ENCODE peak calls at places on chromosomes 13 and 19, in eight cellular contexts. M, X, O, B, V, Y, D and Q are unnamed samples.

GRCh38 chr19:58067240-58067912 is 8.3 kb downstream of the ZNF135 start:
- DNase-seq in M (peak; percentile 19), X (no peak), O (no peak), B (no peak), V (no peak), Y (peak; percentile 10), D (no peak), Q (no peak)

GRCh38 chr13:51271008-51271407 is 48.8 kb downstream of the FAM124A start:
- DNase-seq in M (no peak), X (no peak), O (no peak), B (no peak), V (no peak), Y (no peak), D (no peak), Q (no peak)

GRCh38 chr13:112587359-112587766 is 590 bp downstream of the TUBGCP3 start:
- DNase-seq in M (peak; percentile 96), X (peak; percentile 91), O (peak; percentile 87), B (peak; percentile 95), V (peak; percentile 76), Y (peak; percentile 94), D (peak; percentile 85), Q (peak; percentile 21)

GRCh38 chr19:480016-480855 is 16.1 kb upstream of the MADCAM1 start:
- DNase-seq in M (peak; percentile 76), X (peak; percentile 90), O (peak; percentile 80), B (peak; percentile 89), V (peak; percentile 87), Y (peak; percentile 90), D (peak; percentile 84), Q (peak; percentile 55)

GRCh38 chr13:81058211-81058915 is 717.4 kb upstream of the SPRY2 start:
- DNase-seq in M (no peak), X (no peak), O (no peak), B (no peak), V (no peak), Y (no peak), D (no peak), Q (no peak)

GRCh38 chr19:38122402-38123093 is 101.5 kb downstream of the DPF1 start:
- DNase-seq in M (no peak), X (no peak), O (no peak), B (no peak), V (no peak), Y (no peak), D (no peak), Q (no peak)

GRCh38 chr13:98416408-98416807 is 160.5 kb downstream of the STK24 start:
- DNase-seq in M (no peak), X (no peak), O (peak; percentile 61), B (no peak), V (no peak), Y (peak; percentile 87), D (no peak), Q (no peak)

GRCh38 chr19:50312967-50313811 is 16.0 kb downstream of the KCNC3 start:
- DNase-seq in M (no peak), X (no peak), O (peak; percentile 40), B (no peak), V (peak; percentile 34), Y (no peak), D (no peak), Q (no peak)

GRCh38 chr13:21812192-21812626 is 141.3 kb downstream of the FGF9 start:
- DNase-seq in M (no peak), X (no peak), O (no peak), B (no peak), V (no peak), Y (peak; percentile 86), D (peak; percentile 60), Q (no peak)

GRCh38 chr13:64553411-64554129 is 2676.6 kb downstream of the PCDH9 start:
- DNase-seq in M (peak; percentile 61), X (no peak), O (no peak), B (no peak), V (no peak), Y (no peak), D (no peak), Q (no peak)

GRCh38 chr13:111304603-111305289 is 15.7 kb upstream of the TEX29 start:
- DNase-seq in M (no peak), X (no peak), O (no peak), B (no peak), V (no peak), Y (peak; percentile 37), D (no peak), Q (no peak)

GRCh38 chr19:45569619-45570421 is 14.8 kb downstream of the OPA3 start:
- DNase-seq in M (peak; percentile 68), X (no peak), O (peak; percentile 84), B (peak; percentile 83), V (peak; percentile 88), Y (no peak), D (peak; percentile 80), Q (peak; percentile 17)

GRCh38 chr13:26498524-26499208 is 58.8 kb upstream of the WASF3 start:
- DNase-seq in M (peak; percentile 61), X (no peak), O (peak; percentile 32), B (no peak), V (no peak), Y (no peak), D (no peak), Q (no peak)

GRCh38 chr19:23823952-23824389 is 65.3 kb upstream of the ZNF681 start:
- DNase-seq in M (no peak), X (no peak), O (no peak), B (no peak), V (peak; percentile 79), Y (no peak), D (peak; percentile 9), Q (no peak)

GRCh38 chr19:52453324-52454094 is at the start of gene ZNF578:
- DNase-seq in M (peak; percentile 89), X (peak; percentile 87), O (peak; percentile 58), B (peak; percentile 88), V (peak; percentile 90), Y (peak; percentile 93), D (no peak), Q (peak; percentile 9)

GRCh38 chr19:45448887-45449299 is 18.9 kb upstream of the FOSB start:
- DNase-seq in M (peak; percentile 27), X (no peak), O (peak; percentile 76), B (no peak), V (no peak), Y (no peak), D (no peak), Q (no peak)

GRCh38 chr13:110373617-110374016 is 66.5 kb downstream of the COL4A2 start:
- DNase-seq in M (no peak), X (no peak), O (no peak), B (no peak), V (no peak), Y (no peak), D (no peak), Q (no peak)

GRCh38 chr19:16571283-16571682 is 932 bp downstream of the SLC35E1 start:
- DNase-seq in M (peak; percentile 66), X (no peak), O (no peak), B (no peak), V (no peak), Y (peak; percentile 57), D (no peak), Q (no peak)

GRCh38 chr19:2869618-2870017 is 2.5 kb downstream of the ZNF556 start:
- DNase-seq in M (no peak), X (no peak), O (no peak), B (no peak), V (no peak), Y (no peak), D (no peak), Q (no peak)

GRCh38 chr13:113656015-113656588 is 1.9 kb downstream of the ATP4B start:
- DNase-seq in M (no peak), X (no peak), O (peak; percentile 40), B (peak; percentile 46), V (no peak), Y (peak; percentile 73), D (no peak), Q (no peak)

GRCh38 chr19:10478903-10479384 is 24.2 kb downstream of the KEAP1 start:
- DNase-seq in M (peak; percentile 93), X (peak; percentile 93), O (peak; percentile 83), B (peak; percentile 95), V (peak; percentile 98), Y (peak; percentile 94), D (peak; percentile 92), Q (peak; percentile 92)

GRCh38 chr19:7842661-7843294 is 12.8 kb downstream of the EVI5L start:
- DNase-seq in M (no peak), X (no peak), O (no peak), B (no peak), V (no peak), Y (peak; percentile 0), D (no peak), Q (no peak)

GRCh38 chr19:7845390-7846179 is 15.6 kb downstream of the EVI5L start:
- DNase-seq in M (no peak), X (no peak), O (peak; percentile 39), B (no peak), V (no peak), Y (no peak), D (no peak), Q (no peak)

GRCh38 chr19:7844951-7845350 is 14.9 kb downstream of the EVI5L start:
- DNase-seq in M (no peak), X (no peak), O (no peak), B (no peak), V (no peak), Y (no peak), D (no peak), Q (no peak)

GRCh38 chr19:7843521-7843920 is 13.5 kb downstream of the EVI5L start:
- DNase-seq in M (no peak), X (no peak), O (no peak), B (no peak), V (no peak), Y (no peak), D (no peak), Q (no peak)

DNA sequence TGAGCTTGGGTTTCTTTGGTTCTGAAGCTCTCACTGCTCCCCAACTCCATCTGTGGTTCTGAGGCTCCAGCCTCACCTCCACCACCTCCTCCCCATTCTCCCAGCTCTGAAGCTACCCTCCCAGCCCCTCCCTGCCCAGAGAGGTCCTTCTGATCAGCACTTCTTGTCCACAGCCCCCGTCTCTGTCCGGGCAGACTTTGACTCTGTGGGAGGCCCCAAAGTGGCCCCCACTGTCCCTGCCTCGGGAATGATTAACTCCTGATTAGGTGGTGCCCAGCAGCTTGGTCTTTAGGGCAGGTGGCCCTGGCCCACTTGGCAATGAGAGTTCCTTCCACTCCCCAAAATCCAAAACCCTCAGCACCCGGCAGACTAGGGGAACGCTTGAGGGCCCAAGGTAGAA is 14.4 kb downstream of the EVI5L start:
- DNase-seq in M (no peak), X (no peak), O (no peak), B (no peak), V (no peak), Y (no peak), D (no peak), Q (no peak)
- H3K27ac ChIP-seq in M (no peak overlapping the region), X (no peak overlapping the region), O (no peak overlapping the region), B (no peak overlapping the region), V (no peak overlapping the region), Y (no peak overlapping the region), D (no peak overlapping the region), Q (peak overlapping the region; percentile 80)

GRCh38 chr19:28164214-28164613 is 1048.7 kb downstream of the UQCRFS1 start:
- DNase-seq in M (no peak), X (no peak), O (no peak), B (no peak), V (no peak), Y (no peak), D (no peak), Q (no peak)
- H3K27ac ChIP-seq in M (no peak overlapping the region), X (no peak overlapping the region), O (no peak overlapping the region), B (no peak overlapping the region), V (no peak overlapping the region), Y (no peak overlapping the region), D (no peak overlapping the region), Q (no peak overlapping the region)

GRCh38 chr13:62799038-62799535 is 1383.4 kb upstream of the PCDH20 start:
- DNase-seq in M (no peak), X (no peak), O (no peak), B (no peak), V (no peak), Y (peak; percentile 31), D (no peak), Q (no peak)
- H3K27ac ChIP-seq in M (no peak overlapping the region), X (no peak overlapping the region), O (no peak overlapping the region), B (no peak overlapping the region), V (no peak overlapping the region), Y (no peak overlapping the region), D (no peak overlapping the region), Q (no peak overlapping the region)

GRCh38 chr19:47615230-47615629 is 6.3 kb downstream of the BICRA start:
- DNase-seq in M (no peak), X (no peak), O (no peak), B (no peak), V (no peak), Y (no peak), D (no peak), Q (no peak)
- H3K27ac ChIP-seq in M (no peak overlapping the region), X (no peak overlapping the region), O (no peak overlapping the region), B (no peak overlapping the region), V (peak overlapping the region; percentile 19), Y (no peak overlapping the region), D (no peak overlapping the region), Q (peak overlapping the region; percentile 94)